ENCODE peak calls at places on chromosomes 12 and 14, in eight cellular contexts. I is upper lobe of left lung, U is esophagus muscularis mucosa, G is stomach, Y is GM12878, V is HCT116, B is suprapubic skin, P is H1. C is an unnamed sample.

GRCh38 chr12:96514328-96514727 is 25.0 kb downstream of the CFAP54 start:
- DNase-seq in I (no peak), U (no peak), G (no peak), Y (peak), V (no peak), B (no peak), P (no peak), C (no peak)

GRCh38 chr14:101008196-101008595 is 104.7 kb upstream of the RTL1 start:
- DNase-seq in I (peak), U (no peak), G (no peak), Y (no peak), V (no peak), B (peak), P (no peak), C (no peak)

GRCh38 chr14:99644723-99645544 is at the start of gene HHIPL1:
- DNase-seq in I (peak), U (no peak), G (no peak), Y (no peak), V (no peak), B (no peak), P (no peak), C (no peak)

GRCh38 chr12:119620490-119620889 is 26.9 kb downstream of the TMEM233 start:
- DNase-seq in I (no peak), U (no peak), G (no peak), Y (no peak), V (no peak), B (no peak), P (no peak), C (no peak)

GRCh38 chr14:50688875-50689274 is 20.8 kb upstream of the SAV1 start:
- DNase-seq in I (no peak), U (no peak), G (no peak), Y (no peak), V (no peak), B (no peak), P (no peak), C (no peak)

GRCh38 chr14:28344381-28344780 is 422.2 kb upstream of the FOXG1 start:
- DNase-seq in I (no peak), U (no peak), G (no peak), Y (no peak), V (no peak), B (no peak), P (no peak), C (no peak)

GRCh38 chr14:32620303-32620702 is 291.2 kb downstream of the AKAP6 start:
- DNase-seq in I (no peak), U (no peak), G (no peak), Y (no peak), V (no peak), B (no peak), P (no peak), C (no peak)

GRCh38 chr12:132316497-132317232 is 12.7 kb downstream of the GALNT9 start:
- DNase-seq in I (peak), U (no peak), G (no peak), Y (no peak), V (no peak), B (no peak), P (no peak), C (no peak)

GRCh38 chr14:36529062-36529461 is 9.0 kb upstream of the NKX2-1 start:
- DNase-seq in I (no peak), U (no peak), G (no peak), Y (no peak), V (no peak), B (no peak), P (no peak), C (no peak)

GRCh38 chr14:69611264-69612013 is at the start of gene SUSD6:
- DNase-seq in I (peak), U (peak), G (peak), Y (no peak), V (peak), B (peak), P (peak), C (peak)

GRCh38 chr14:21385170-21385904 is 1.5 kb upstream of the SUPT16H start:
- DNase-seq in I (no peak), U (no peak), G (no peak), Y (no peak), V (no peak), B (no peak), P (no peak), C (peak)

GRCh38 chr12:47085815-47086252 is 6.1 kb upstream of the AMIGO2 start:
- DNase-seq in I (no peak), U (no peak), G (no peak), Y (no peak), V (no peak), B (no peak), P (no peak), C (no peak)

GRCh38 chr12:52305921-52306705 is 14.8 kb upstream of the KRT81 start:
- DNase-seq in I (peak), U (no peak), G (no peak), Y (no peak), V (no peak), B (peak), P (no peak), C (no peak)

GRCh38 chr12:52311282-52311643 is 9.9 kb downstream of the KRT83 start:
- DNase-seq in I (no peak), U (no peak), G (no peak), Y (no peak), V (no peak), B (peak), P (no peak), C (no peak)

GRCh38 chr12:52310622-52311281 is 10.4 kb downstream of the KRT83 start:
- DNase-seq in I (no peak), U (no peak), G (no peak), Y (no peak), V (no peak), B (peak), P (no peak), C (no peak)

GRCh38 chr12:52308807-52309425 is 12.3 kb downstream of the KRT83 start:
- DNase-seq in I (no peak), U (no peak), G (no peak), Y (no peak), V (no peak), B (peak), P (no peak), C (no peak)

GRCh38 chr12:52307836-52308806 is 13.1 kb downstream of the KRT83 start:
- DNase-seq in I (peak), U (no peak), G (peak), Y (no peak), V (peak), B (peak), P (peak), C (peak)
- TF ChIP-seq POLR2A in I (no peak), U (no peak), G (no peak), Y (no peak), V (no peak), B (no peak), P (no peak), C (no peak)

DNA sequence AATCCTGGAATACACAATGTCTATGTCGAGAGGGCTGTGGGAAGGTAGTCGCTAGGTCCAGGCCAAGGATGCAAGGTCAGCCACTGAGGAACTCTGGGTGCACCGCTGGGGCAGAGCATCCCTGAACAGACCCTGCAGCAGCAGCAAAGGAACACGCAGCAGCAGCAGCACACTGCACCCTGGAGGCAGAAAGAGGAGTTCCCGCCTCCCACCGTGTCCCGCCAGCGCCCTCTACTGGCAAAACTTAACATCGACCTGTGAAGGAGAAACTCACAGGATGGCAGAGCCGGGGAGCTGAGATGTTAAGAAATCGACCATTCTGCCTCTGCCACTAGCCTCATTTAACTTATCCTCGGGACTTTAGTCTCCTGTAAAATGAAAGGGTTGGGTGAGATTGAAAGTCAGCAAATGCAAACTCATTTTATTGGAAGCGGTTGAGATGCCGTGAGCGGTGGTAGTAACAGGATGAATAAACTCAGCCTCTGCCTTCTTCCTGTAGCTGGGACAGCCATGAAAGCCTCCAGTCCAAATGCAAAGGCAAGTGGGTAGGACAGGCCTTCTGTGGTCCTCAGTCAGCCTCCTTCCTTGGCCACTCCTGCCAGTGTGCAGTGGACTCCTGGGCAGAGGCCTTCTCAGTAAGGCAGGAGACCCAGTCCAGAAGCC is 45.6 kb downstream of the STAB2 start:
- DNase-seq in I (no peak), U (no peak), G (peak), Y (peak), V (peak), B (peak), P (peak), C (peak)
- TF ChIP-seq POLR2AphosphoS5 in I (no peak), U (no peak), G (no peak), Y (no peak), V (no peak), B (no peak), P (no peak), C (no peak)

GRCh38 chr14:54568821-54569591 is 2.1 kb downstream of the SAMD4A start:
- DNase-seq in I (no peak), U (no peak), G (no peak), Y (no peak), V (no peak), B (peak), P (no peak), C (no peak)
- TF ChIP-seq POLR2A in I (no peak), U (no peak), G (no peak), Y (no peak), V (no peak), B (peak), P (no peak), C (no peak)

GRCh38 chr12:86838264-86838663 is 582.1 kb upstream of the MGAT4C start:
- DNase-seq in I (no peak), U (no peak), G (no peak), Y (no peak), V (no peak), B (no peak), P (no peak), C (no peak)
- TF ChIP-seq POLR2AphosphoS5 in I (no peak), U (no peak), G (no peak), Y (no peak), V (no peak), B (no peak), P (no peak), C (no peak)

DNA sequence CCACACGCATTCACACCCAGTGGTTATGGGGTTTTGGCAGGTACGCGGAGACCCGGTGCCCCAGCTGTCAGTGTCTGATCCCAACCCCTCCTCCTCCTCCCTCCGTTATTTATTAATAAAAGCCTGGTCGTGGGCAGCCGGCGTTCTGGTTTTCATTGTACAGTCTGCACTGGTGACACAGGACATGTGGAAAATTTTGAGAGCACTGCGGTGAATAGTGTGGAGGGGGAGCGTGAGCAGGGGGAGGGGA is 11.5 kb upstream of the IRF2BPL start:
- DNase-seq in I (no peak), U (no peak), G (no peak), Y (no peak), V (no peak), B (no peak), P (no peak), C (no peak)
- TF ChIP-seq POLR2A in I (no peak), U (no peak), G (no peak), Y (no peak), V (no peak), B (no peak), P (no peak), C (no peak)

C was measured in GM12892.